ENCODE peak calls at places on chromosomes 12 and 14, in eight cellular contexts. O, W, H, Z, Q, C, B and X are unnamed samples.

GRCh38 chr12:6500466-6500865 is 6.6 kb downstream of the NCAPD2 start:
- DNase-seq in C (no peak), O (no peak), Q (no peak), W (no peak), B (no peak), H (no peak), Z (no peak), X (no peak)

GRCh38 chr14:93073833-93074769 is 41.6 kb downstream of the ITPK1 start:
- DNase-seq in O (no peak), H (no peak), B (peak), W (no peak), Q (no peak), C (no peak), Z (peak), X (no peak)

GRCh38 chr14:81127785-81128184 is 93.0 kb downstream of the GTF2A1 start:
- DNase-seq in Z (no peak), C (no peak), Q (no peak), O (no peak), B (no peak), W (no peak), H (no peak), X (no peak)

GRCh38 chr14:70451874-70452273 is at the start of gene ADAM21:
- DNase-seq in H (no peak), Q (no peak), O (no peak), Z (no peak), W (no peak), B (no peak), C (no peak), X (no peak)

GRCh38 chr12:64318605-64319004 is 72.0 kb downstream of the C12orf56 start:
- DNase-seq in C (no peak), Q (no peak), H (no peak), B (no peak), Z (no peak), W (peak), O (no peak), X (no peak)

GRCh38 chr12:110619534-110619953 is 5.6 kb downstream of the TCTN1 start:
- DNase-seq in Z (peak), C (no peak), O (peak), H (no peak), Q (no peak), B (no peak), W (no peak), X (no peak)

GRCh38 chr12:57836442-57837375 is 9.8 kb downstream of the CTDSP2 start:
- DNase-seq in B (peak), H (peak), Z (peak), Q (peak), O (no peak), W (no peak), C (no peak), X (peak)

GRCh38 chr12:26853303-26854027 is 20.5 kb upstream of the ITPR2 start:
- DNase-seq in W (peak), H (peak), O (no peak), Q (peak), Z (peak), C (peak), B (peak), X (peak)

GRCh38 chr12:121144416-121144914 is 11.8 kb downstream of the P2RX7 start:
- DNase-seq in Z (no peak), W (peak), B (peak), H (no peak), O (no peak), C (no peak), Q (no peak), X (peak)

GRCh38 chr12:71973687-71974086 is 35.0 kb downstream of the TPH2 start:
- DNase-seq in Q (no peak), Z (no peak), C (no peak), O (no peak), H (no peak), W (no peak), B (no peak), X (no peak)

GRCh38 chr12:4159851-4160250 is 113.7 kb upstream of the CCND2 start:
- DNase-seq in W (no peak), H (no peak), C (no peak), O (no peak), Q (no peak), Z (no peak), B (no peak), X (peak)

GRCh38 chr12:116882742-116883141 is 1.5 kb upstream of the HRK start:
- DNase-seq in B (no peak), Z (no peak), Q (no peak), O (no peak), C (no peak), H (no peak), W (peak), X (peak)

GRCh38 chr14:96824283-96824682 is 27.1 kb downstream of the VRK1 start:
- DNase-seq in O (no peak), B (peak), Z (no peak), C (no peak), Q (no peak), W (no peak), H (no peak), X (no peak)

GRCh38 chr14:92280554-92281262 is 42.3 kb upstream of the SLC24A4 start:
- DNase-seq in H (no peak), Z (no peak), B (no peak), O (peak), Q (no peak), W (no peak), C (no peak), X (no peak)

GRCh38 chr14:23362200-23362599 is 2.8 kb downstream of the EFS start:
- DNase-seq in H (no peak), Z (no peak), Q (no peak), B (no peak), W (peak), O (no peak), C (no peak), X (no peak)

GRCh38 chr14:75793806-75794205 is 132.8 kb downstream of the TTLL5 start:
- DNase-seq in Q (no peak), H (peak), O (no peak), W (peak), Z (no peak), B (no peak), C (no peak), X (no peak)

GRCh38 chr12:49548822-49549648 is 10.2 kb downstream of the KCNH3 start:
- DNase-seq in Z (no peak), B (no peak), W (no peak), O (no peak), C (peak), H (peak), Q (no peak), X (no peak)

GRCh38 chr14:49861581-49861922 is 9.0 kb upstream of the NEMF start:
- DNase-seq in Z (peak), C (no peak), H (peak), Q (peak), O (no peak), W (peak), B (peak), X (peak)
- TF ChIP-seq POLR2A in Z (no peak), C (peak), H (peak), Q (peak), O (peak), W (peak), B (no peak), X (no peak)

GRCh38 chr12:124653169-124653931 is 85.9 kb upstream of the NCOR2 start:
- DNase-seq in Q (no peak), Z (no peak), O (no peak), C (no peak), H (no peak), W (no peak), B (no peak), X (no peak)

GRCh38 chr12:124656947-124657434 is 89.6 kb upstream of the NCOR2 start:
- DNase-seq in Z (no peak), W (no peak), C (no peak), H (no peak), O (no peak), B (no peak), Q (no peak), X (no peak)

GRCh38 chr12:124654666-124655316 is 87.4 kb upstream of the NCOR2 start:
- DNase-seq in W (no peak), Q (peak), B (peak), Z (no peak), H (peak), O (no peak), C (no peak), X (no peak)

GRCh38 chr12:124656214-124656516 is 88.8 kb upstream of the NCOR2 start:
- DNase-seq in Q (no peak), Z (no peak), W (no peak), B (no peak), C (no peak), O (no peak), H (no peak), X (no peak)

GRCh38 chr12:124655317-124656213 is 88.2 kb upstream of the NCOR2 start:
- DNase-seq in W (peak), B (peak), O (no peak), Z (peak), H (peak), C (no peak), Q (peak), X (no peak)
- TF ChIP-seq POLR2A in W (no peak), B (no peak), O (no peak), Z (no peak), H (no peak), C (no peak), Q (no peak), X (no peak)

GRCh38 chr14:105489607-105490317 is 1.3 kb upstream of the TEDC1 start:
- DNase-seq in Z (peak), Q (peak), C (peak), W (peak), B (peak), O (peak), H (peak), X (peak)
- TF ChIP-seq POLR2A in Z (peak), Q (no peak), C (no peak), W (peak), B (no peak), O (peak), H (no peak), X (no peak)

DNA sequence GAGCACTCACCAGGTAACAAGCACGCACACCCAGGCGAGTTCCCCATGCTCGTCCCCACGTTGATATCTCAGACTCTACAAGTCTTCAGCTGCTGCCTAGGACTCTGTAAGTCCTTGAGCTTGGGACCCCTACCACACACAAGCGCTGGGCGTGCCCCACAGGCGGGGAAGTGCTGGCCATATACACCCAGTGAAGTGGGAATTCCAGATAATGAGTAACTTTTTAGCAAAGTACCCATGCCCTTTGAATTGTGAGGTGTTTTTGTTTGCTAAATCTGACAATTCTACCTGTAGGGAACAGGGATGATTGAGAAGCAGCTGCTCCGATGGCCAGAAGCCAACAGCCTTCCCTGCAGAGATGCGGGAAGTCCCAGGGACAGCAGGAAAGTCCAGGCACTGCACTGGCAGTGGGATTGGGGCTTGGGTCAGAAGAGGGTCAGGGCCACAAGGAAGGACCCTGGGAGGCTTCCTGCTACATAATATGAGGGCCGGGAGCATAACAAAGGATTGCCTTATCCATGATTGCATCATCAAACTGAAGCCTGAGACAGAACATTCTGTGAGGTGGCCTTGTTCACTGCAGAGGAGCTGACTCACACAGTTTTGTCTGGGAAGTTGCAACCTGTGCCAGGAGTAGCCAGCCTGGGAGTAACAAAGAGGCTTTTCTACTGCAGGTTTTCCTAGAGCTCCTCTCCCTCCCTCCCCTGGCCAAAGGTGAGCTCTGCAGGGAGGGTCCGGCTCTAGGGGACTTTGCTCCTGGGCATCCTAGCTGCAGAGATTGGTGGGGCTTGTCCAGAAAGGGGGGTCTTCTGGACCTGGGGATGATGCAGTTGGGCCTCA is 13.2 kb upstream of the SERPINA3 start:
- DNase-seq in Z (peak), Q (peak), C (no peak), W (peak), H (peak), B (peak), O (no peak), X (no peak)
- TF ChIP-seq POLR2A in Z (peak), Q (no peak), C (no peak), W (no peak), H (no peak), B (no peak), O (no peak), X (no peak)